ENCODE peak calls at places on chromosome 10, in six cellular contexts. Z is CD4-positive, alpha-beta T cell; K is GM18507; J is BJ; Y is T-cell; C is GM23248. O is an unnamed sample.

GRCh38 chr10:89279449-89279869 is 22.4 kb upstream of the IFIT2 start:
- DNase-seq in J (no peak), Y (no peak), C (no peak), Z (no peak), K (no peak), O (no peak)

GRCh38 chr10:122632031-122632430 is 67.6 kb downstream of the C10orf120 start:
- DNase-seq in C (no peak), K (no peak), Z (no peak), Y (no peak), J (no peak), O (no peak)

GRCh38 chr10:128035557-128035973 is 90.7 kb downstream of the MKI67 start:
- DNase-seq in Y (no peak), Z (peak), J (no peak), K (peak), C (peak), O (peak)

GRCh38 chr10:44198096-44198779 is 186.7 kb downstream of the CXCL12 start:
- DNase-seq in K (no peak), Z (no peak), Y (no peak), J (no peak), C (no peak), O (no peak)

GRCh38 chr10:52250562-52250961 is 63.5 kb upstream of the DKK1 start:
- DNase-seq in C (no peak), J (no peak), Y (no peak), K (no peak), Z (no peak), O (no peak)

GRCh38 chr10:73095479-73096021 is 1.1 kb downstream of the P4HA1 start:
- DNase-seq in Z (peak), Y (no peak), K (no peak), C (peak), J (no peak), O (peak)

GRCh38 chr10:101292194-101293006 is 61.6 kb upstream of the BTRC start:
- DNase-seq in C (peak), Z (no peak), K (no peak), Y (no peak), J (no peak), O (peak)

GRCh38 chr10:125694874-125695273 is 11.9 kb upstream of the TEX36 start:
- DNase-seq in C (peak), K (no peak), J (peak), Y (no peak), Z (no peak), O (no peak)

GRCh38 chr10:3424102-3424803 is 251.7 kb upstream of the PITRM1 start:
- DNase-seq in J (no peak), Z (no peak), Y (no peak), C (no peak), K (no peak), O (no peak)

GRCh38 chr10:42982886-42983594 is 93.8 kb upstream of the RET start:
- DNase-seq in Z (no peak), Y (no peak), K (no peak), J (no peak), C (no peak), O (no peak)

GRCh38 chr10:34768261-34768971 is 46.7 kb downstream of the PARD3 start:
- DNase-seq in Z (no peak), J (no peak), K (no peak), Y (no peak), C (peak), O (no peak)

GRCh38 chr10:8050561-8051108 is 3.9 kb upstream of the GATA3 start:
- DNase-seq in Y (no peak), K (no peak), Z (no peak), J (no peak), C (peak), O (peak)

GRCh38 chr10:101270763-101271162 is 41.5 kb upstream of the LBX1 start:
- DNase-seq in C (no peak), J (no peak), Y (no peak), Z (no peak), K (no peak), O (no peak)

GRCh38 chr10:97159906-97160305 is 25.9 kb downstream of the SLIT1 start:
- DNase-seq in Z (no peak), C (no peak), K (no peak), Y (no peak), J (no peak), O (no peak)

GRCh38 chr10:124624456-124624855 is 119.7 kb downstream of the FAM53B start:
- DNase-seq in Y (no peak), J (no peak), Z (no peak), C (no peak), K (no peak), O (no peak)

GRCh38 chr10:88159127-88159829 is 295.9 kb downstream of the PTEN start:
- DNase-seq in Y (no peak), K (no peak), J (no peak), C (no peak), Z (no peak), O (no peak)

GRCh38 chr10:108204528-108205313 is 1040.2 kb upstream of the SORCS1 start:
- DNase-seq in Z (no peak), C (peak), K (no peak), Y (no peak), J (no peak), O (peak)

GRCh38 chr10:71726673-71727428 is 7.3 kb upstream of the C10orf105 start:
- DNase-seq in Z (peak), K (no peak), C (no peak), Y (no peak), J (no peak), O (no peak)

GRCh38 chr10:14879055-14879800 is 562 bp downstream of the SUV39H2 start:
- DNase-seq in Y (peak), K (peak), J (no peak), C (peak), Z (peak), O (no peak)

GRCh38 chr10:119391430-119392313 is 150.8 kb downstream of the RGS10 start:
- DNase-seq in Y (no peak), Z (no peak), J (no peak), K (no peak), C (peak), O (no peak)

GRCh38 chr10:125700355-125700911 is 17.5 kb upstream of the TEX36 start:
- DNase-seq in J (no peak), Z (no peak), C (peak), Y (no peak), K (no peak), O (no peak)

GRCh38 chr10:73812662-73813061 is 1.3 kb upstream of the NDST2 start:
- DNase-seq in J (no peak), Y (no peak), Z (no peak), C (no peak), K (no peak), O (no peak)